ENCODE peak calls at places on chromosomes 3 and 15, in five cellular contexts. J, S, H, G and C are unnamed samples.

GRCh38 chr3:146746190-146746589 is 141.0 kb upstream of the PLSCR5 start:
- DNase-seq in J (peak), H (no peak), G (peak), S (peak), C (no peak)

GRCh38 chr3:100891033-100891432 is 102.2 kb downstream of the ABI3BP start:
- DNase-seq in H (no peak), S (peak), G (peak), J (peak), C (no peak)

GRCh38 chr15:31387483-31388118 is 61.0 kb downstream of the KLF13 start:
- DNase-seq in J (peak), H (no peak), G (no peak), S (no peak), C (peak)

GRCh38 chr3:123883656-123884257 is 375 bp downstream of the MYLK start:
- DNase-seq in H (no peak), S (peak), G (no peak), J (no peak), C (no peak)

GRCh38 chr15:62165029-62165792 is at the start of gene C2CD4B:
- DNase-seq in G (no peak), S (peak), J (no peak), H (no peak), C (peak)

GRCh38 chr3:38130631-38131065 is 6.3 kb downstream of the ACAA1 start:
- DNase-seq in S (no peak), G (no peak), J (no peak), H (no peak), C (no peak)

GRCh38 chr3:151199569-151200438 is 3.2 kb downstream of the GPR171 start:
- DNase-seq in G (no peak), J (no peak), S (no peak), H (no peak), C (no peak)

GRCh38 chr15:80010131-80010673 is 39.2 kb upstream of the BCL2A1 start:
- DNase-seq in J (peak), S (peak), G (no peak), H (no peak), C (no peak)

GRCh38 chr3:45226206-45226915 is at the start of gene TMEM158:
- DNase-seq in G (peak), S (peak), H (no peak), J (peak), C (no peak)

GRCh38 chr3:182479335-182479734 is 314.0 kb upstream of the ATP11B start:
- DNase-seq in H (no peak), S (no peak), J (no peak), G (no peak), C (no peak)

GRCh38 chr3:187062526-187063177 is 76.6 kb downstream of the RPL39L start:
- DNase-seq in J (peak), S (peak), G (peak), H (no peak), C (no peak)

GRCh38 chr15:41977757-41978369 is 5.5 kb upstream of the EHD4 start:
- DNase-seq in S (no peak), H (no peak), J (no peak), G (no peak), C (no peak)

DNA sequence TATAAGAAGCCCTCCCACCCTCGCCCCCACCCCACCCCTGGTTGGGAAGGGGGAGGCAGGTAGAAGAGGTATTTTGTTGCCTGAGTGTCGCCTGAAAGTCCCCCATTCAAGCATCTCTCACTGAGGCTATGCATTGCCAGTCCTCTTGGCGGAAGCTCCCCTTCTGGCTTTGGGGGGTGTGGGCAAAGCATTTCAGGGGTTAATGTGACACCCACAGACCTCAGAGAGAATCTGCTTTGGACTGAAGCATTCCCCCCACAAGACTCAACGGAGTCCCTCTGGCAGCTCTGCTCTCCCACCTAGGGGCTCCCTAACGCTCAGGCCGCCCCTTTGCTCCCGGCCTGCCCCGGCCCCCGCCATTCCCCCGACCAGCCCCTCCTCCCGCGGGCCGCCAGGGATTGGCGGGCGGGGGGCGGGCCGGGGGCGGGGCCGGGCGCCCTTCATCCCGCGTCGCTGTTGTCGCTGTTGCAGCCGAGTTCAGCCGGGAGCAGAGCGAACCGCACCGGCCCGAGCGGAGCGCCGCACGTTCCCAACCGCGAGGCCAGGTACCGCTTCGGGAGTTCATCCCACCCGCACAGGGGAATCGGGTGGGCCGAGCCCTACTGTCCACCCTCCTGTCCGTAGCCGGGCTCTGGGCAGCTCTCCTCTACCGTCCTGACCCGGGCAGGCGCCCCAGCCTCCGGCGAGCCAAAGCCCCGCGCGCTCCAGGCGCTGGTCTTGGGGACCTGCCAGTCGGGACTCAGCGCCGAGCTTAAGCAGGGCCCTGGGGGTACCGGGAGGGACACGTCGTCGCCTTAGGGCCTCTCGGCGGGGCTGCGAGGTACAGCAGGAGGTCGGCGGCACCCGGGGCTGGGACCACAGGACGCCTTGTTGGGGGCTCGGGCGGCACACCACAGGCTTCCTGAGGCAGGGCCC is at the start of gene SLC38A3:
- DNase-seq in J (no peak), S (no peak), H (no peak), G (no peak), C (no peak)
- H3K4me3 ChIP-seq in J (no peak), S (no peak), H (peak), G (peak), C (no peak)

GRCh38 chr15:87483468-87483867 is 773.1 kb downstream of the NTRK3 start:
- DNase-seq in H (no peak), S (no peak), G (no peak), J (no peak), C (no peak)

GRCh38 chr15:87478688-87479072 is 777.9 kb downstream of the NTRK3 start:
- DNase-seq in J (no peak), S (no peak), G (no peak), H (no peak), C (no peak)

GRCh38 chr15:87477056-87477455 is 779.5 kb downstream of the NTRK3 start:
- DNase-seq in J (no peak), S (no peak), H (no peak), G (no peak), C (no peak)

GRCh38 chr15:87477759-87478687 is 778.5 kb downstream of the NTRK3 start:
- DNase-seq in G (peak), H (no peak), S (peak), J (peak), C (peak)
- TF ChIP-seq CTCF in G (peak), H (no peak), S (peak), J (no peak), C (no peak)

DNA sequence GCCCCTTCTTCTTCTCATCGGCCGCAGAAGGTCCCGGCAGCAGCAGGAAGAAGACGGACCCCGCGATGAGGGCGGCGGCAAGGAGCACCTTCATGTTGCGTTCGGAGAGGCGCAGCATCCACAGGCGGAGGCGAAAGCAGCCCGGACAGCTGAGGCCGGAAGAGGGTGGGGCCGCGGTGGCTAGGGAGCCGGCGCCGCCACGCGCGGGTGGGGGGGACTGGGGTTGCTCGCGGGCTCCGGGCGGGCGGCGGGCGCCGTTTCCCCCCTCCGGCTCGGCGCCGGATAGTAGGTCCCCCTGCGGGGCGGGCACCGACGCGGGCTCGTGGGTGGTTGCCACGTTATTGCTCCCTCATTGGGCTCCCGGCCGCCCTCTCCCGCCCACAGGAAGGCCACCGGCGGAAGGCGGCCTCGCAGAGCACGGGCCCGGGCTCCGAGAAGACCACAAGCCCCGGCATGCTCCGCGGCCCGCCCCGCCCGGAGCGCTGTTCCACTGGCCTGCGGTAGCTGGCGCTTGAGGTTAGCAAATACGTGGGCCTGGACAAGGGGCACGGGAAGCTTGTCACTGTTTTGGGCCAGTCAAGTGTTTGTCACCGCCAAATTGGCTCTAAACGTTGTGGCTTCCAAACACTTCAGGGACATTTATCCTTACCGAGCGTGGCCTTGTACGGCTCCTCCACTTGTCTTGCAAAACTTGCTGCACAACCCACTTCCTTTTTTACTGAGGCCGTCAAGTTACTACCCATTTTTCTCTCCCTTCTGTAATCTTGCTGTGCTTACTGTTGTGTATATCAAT is at the start of gene PPIB:
- DNase-seq in H (peak), J (peak), G (peak), S (peak), C (peak)
- H3K4me3 ChIP-seq in H (peak), J (peak), G (peak), S (peak), C (peak)

DNA sequence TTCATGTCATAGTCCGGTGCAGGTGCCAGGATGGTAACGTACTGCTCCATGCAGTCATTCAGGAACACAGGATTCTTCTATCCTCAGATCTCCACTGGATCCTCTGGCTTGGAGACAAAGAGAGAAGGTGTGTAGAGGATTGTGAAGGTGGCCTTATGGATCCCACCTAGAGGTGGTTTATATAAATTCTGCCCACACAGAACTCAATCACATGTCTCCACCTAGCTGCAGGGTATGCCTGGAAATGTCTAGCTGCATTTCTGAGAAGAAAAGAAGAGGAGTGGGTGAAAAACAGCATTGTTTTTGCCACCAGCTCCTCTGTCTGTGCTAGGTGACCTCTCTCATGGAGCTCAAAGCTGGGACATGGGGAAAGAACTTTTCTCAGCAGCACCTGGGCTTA is 478.7 kb downstream of the PDCD6IP start:
- DNase-seq in J (no peak), H (no peak), S (no peak), G (no peak), C (no peak)
- TF ChIP-seq CTCF in J (no peak), H (no peak), S (no peak), G (peak), C (no peak)

GRCh38 chr3:114900908-114901307 is 246.2 kb downstream of the ZBTB20 start:
- DNase-seq in J (peak), S (no peak), H (no peak), G (no peak), C (no peak)
- H3K4me3 ChIP-seq in J (peak), S (peak), H (no peak), G (peak), C (no peak)

GRCh38 chr3:134630506-134630905 is 20.3 kb downstream of the KY start:
- DNase-seq in H (no peak), G (peak), S (peak), J (peak), C (no peak)
- TF ChIP-seq CTCF in H (peak), G (peak), S (peak), J (peak), C (peak)

DNA sequence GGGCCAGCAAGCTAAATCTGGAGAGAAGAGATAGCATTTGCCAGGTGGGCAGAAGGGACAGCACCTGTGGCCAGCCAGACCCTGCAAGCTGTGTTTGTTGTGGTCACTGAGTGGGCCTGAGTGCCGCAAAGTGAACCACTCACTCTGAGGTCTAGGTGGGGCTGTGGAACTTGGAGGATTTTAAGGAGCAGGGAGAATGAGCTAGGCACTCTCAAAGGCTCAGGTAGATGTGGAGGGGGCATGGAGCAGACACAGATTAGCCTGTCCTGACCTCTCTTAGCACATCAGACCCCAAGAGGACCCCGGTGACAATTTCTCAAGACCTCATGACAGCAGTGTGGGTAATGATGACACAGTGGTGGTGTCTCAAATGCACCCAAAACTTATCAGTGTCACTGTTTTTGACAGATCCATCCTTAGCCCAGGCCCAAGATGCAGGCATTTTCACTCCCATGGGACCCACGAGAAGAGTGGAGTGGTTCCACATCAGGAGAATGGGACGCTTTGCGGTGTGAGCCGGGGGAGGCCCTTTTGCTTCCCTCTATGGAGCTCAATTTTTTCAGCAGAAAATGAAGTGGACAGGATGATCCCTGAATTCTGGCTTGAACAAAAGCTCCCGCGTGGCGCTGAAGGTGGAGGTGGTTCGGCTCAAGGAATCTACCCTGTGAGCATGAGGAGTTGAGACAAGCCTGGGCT is 43.8 kb upstream of the TLE3 start:
- DNase-seq in G (no peak), J (no peak), H (no peak), S (no peak), C (no peak)
- H3K4me3 ChIP-seq in G (no peak), J (no peak), H (no peak), S (no peak), C (no peak)

GRCh38 chr15:76193934-76194333 is 117.3 kb downstream of the ETFA start:
- DNase-seq in G (no peak), S (no peak), H (no peak), J (peak), C (no peak)
- TF ChIP-seq CTCF in G (no peak), S (no peak), H (no peak), J (no peak), C (no peak)

GRCh38 chr15:44735482-44736260 is 657 bp upstream of the TRIM69 start:
- DNase-seq in H (no peak), G (no peak), J (no peak), S (peak), C (no peak)

GRCh38 chr15:44738340-44738984 is 2.1 kb downstream of the TRIM69 start:
- DNase-seq in J (peak), H (peak), S (peak), G (no peak), C (peak)

GRCh38 chr15:44736261-44736765 is at the start of gene TRIM69:
- DNase-seq in S (no peak), G (no peak), J (no peak), H (no peak), C (no peak)

GRCh38 chr15:44729394-44729913 is 6.9 kb upstream of the TRIM69 start:
- DNase-seq in G (no peak), J (peak), H (no peak), S (peak), C (no peak)

GRCh38 chr15:44734839-44735481 is 1.4 kb upstream of the TRIM69 start:
- DNase-seq in G (no peak), S (no peak), J (no peak), H (no peak), C (no peak)
- H3K4me3 ChIP-seq in G (no peak), S (no peak), J (no peak), H (no peak), C (no peak)